ENCODE peak calls at places on chromosome 3, in four cellular contexts. D is stimulated activated CD4-positive, alpha-beta T cell treated with anti-CD3 and anti-CD28 coated beads, Interleukin-15, amount 100 ng/mL, for 1 hour; E is SW480; K is activated B cell treated with CpG ODN at 0.5 μM for 24 hours. M is an unnamed sample.
A peak's percentile ranks its signal among the peaks of the same experiment; 100 is the strongest.

GRCh38 chr3:14371573-14372474 is 30.6 kb upstream of the SLC6A6 start:
- DNase-seq in K (no peak), D (no peak), E (peak; percentile 90), M (no peak)

GRCh38 chr3:71416868-71417267 is 166.7 kb downstream of the FOXP1 start:
- DNase-seq in K (no peak), E (no peak), D (no peak), M (peak; percentile 30)

GRCh38 chr3:52574056-52574965 is 37.9 kb downstream of the UQCC5 start:
- DNase-seq in E (no peak), K (no peak), D (no peak), M (no peak)

GRCh38 chr3:159781867-159782266 is 206.8 kb upstream of the IL12A start:
- DNase-seq in D (no peak), E (peak; percentile 34), K (no peak), M (no peak)

GRCh38 chr3:172617013-172617706 is 93.7 kb downstream of the NCEH1 start:
- DNase-seq in E (no peak), D (no peak), K (no peak), M (no peak)

GRCh38 chr3:146969356-146969755 is 364.2 kb upstream of the PLSCR5 start:
- DNase-seq in K (no peak), D (no peak), E (no peak), M (no peak)

GRCh38 chr3:33139996-33140395 is 26.2 kb downstream of the CRTAP start:
- DNase-seq in D (no peak), K (no peak), E (no peak), M (no peak)

GRCh38 chr3:192090586-192090985 is 629.6 kb downstream of the PYDC2 start:
- DNase-seq in K (no peak), E (no peak), D (no peak), M (no peak)

GRCh38 chr3:148911173-148911572 is 46.1 kb downstream of the CPA3 start:
- DNase-seq in E (peak; percentile 44), D (no peak), K (no peak), M (no peak)

GRCh38 chr3:193563999-193564398 is 9.3 kb upstream of the ATP13A4 start:
- DNase-seq in D (no peak), K (no peak), E (peak; percentile 43), M (no peak)

GRCh38 chr3:98985406-98985805 is 83.9 kb upstream of the DCBLD2 start:
- DNase-seq in D (no peak), E (no peak), K (no peak), M (no peak)

GRCh38 chr3:145882416-145882815 is 278.6 kb downstream of the PLOD2 start:
- DNase-seq in D (no peak), K (no peak), E (no peak), M (no peak)